ENCODE peak calls at places on chromosome 18, in four cellular contexts. X is fibroblast of lung, W is EL, I is Ammon's horn. E is an unnamed sample.

GRCh38 chr18:48902023-48902855 is 48.5 kb downstream of the SMAD7 start:
- DNase-seq in X (peak; percentile 89), W (peak; percentile 92), I (peak; percentile 66), E (peak; percentile 77)

GRCh38 chr18:78661316-78661715 is 318.3 kb upstream of the SALL3 start:
- DNase-seq in X (no peak), I (no peak), W (no peak), E (no peak)

GRCh38 chr18:65659912-65660311 is 90.9 kb upstream of the CDH7 start:
- DNase-seq in I (no peak), W (no peak), X (no peak), E (no peak)

GRCh38 chr18:45658756-45659155 is 43.5 kb downstream of the SLC14A2 start:
- DNase-seq in I (no peak), W (peak; percentile 22), X (peak; percentile 12), E (peak; percentile 14)

GRCh38 chr18:44967599-44967998 is 286.9 kb downstream of the SETBP1 start:
- DNase-seq in W (no peak), X (no peak), I (no peak), E (no peak)

GRCh38 chr18:24187049-24187448 is 48.2 kb downstream of the CABYR start:
- DNase-seq in X (no peak), I (no peak), W (no peak), E (no peak)

GRCh38 chr18:44625367-44625766 is 55.3 kb upstream of the SETBP1 start:
- DNase-seq in I (no peak), W (no peak), X (no peak), E (no peak)

GRCh38 chr18:44564922-44565321 is 115.8 kb upstream of the SETBP1 start:
- DNase-seq in I (peak; percentile 6), W (peak; percentile 63), X (peak; percentile 19), E (no peak)

GRCh38 chr18:49464718-49465598 is 4.5 kb upstream of the DYM start:
- DNase-seq in W (no peak), X (peak; percentile 43), I (no peak), E (no peak)

GRCh38 chr18:76494541-76495403 is at the start of gene ZNF516:
- DNase-seq in X (peak; percentile 52), I (no peak), W (peak; percentile 40), E (no peak)

GRCh38 chr18:24432618-24433017 is 6.1 kb downstream of the IMPACT start:
- DNase-seq in W (no peak), X (no peak), I (no peak), E (no peak)

GRCh38 chr18:67599277-67599676 is 82.8 kb upstream of the DSEL start:
- DNase-seq in X (peak; percentile 56), I (no peak), W (peak; percentile 75), E (no peak)

GRCh38 chr18:32315881-32316280 is 126.0 kb downstream of the MEP1B start:
- DNase-seq in W (no peak), I (no peak), X (peak; percentile 26), E (no peak)

GRCh38 chr18:78641689-78642231 is 337.9 kb upstream of the SALL3 start:
- DNase-seq in X (no peak), I (no peak), W (no peak), E (no peak)

GRCh38 chr18:59742325-59743111 is 45.3 kb upstream of the CCBE1 start:
- DNase-seq in I (no peak), W (peak; percentile 79), X (peak; percentile 45), E (no peak)

GRCh38 chr18:43571078-43571689 is 293.9 kb upstream of the SYT4 start:
- DNase-seq in I (peak; percentile 67), X (peak; percentile 67), W (peak; percentile 43), E (peak; percentile 23)

GRCh38 chr18:33605250-33605649 is 27.2 kb downstream of the ASXL3 start:
- DNase-seq in W (no peak), I (no peak), X (no peak), E (no peak)

GRCh38 chr18:58163004-58163590 is 119.1 kb downstream of the NEDD4L start:
- DNase-seq in X (no peak), W (no peak), I (no peak), E (no peak)

GRCh38 chr18:79571221-79572092 is 108.1 kb upstream of the CTDP1 start:
- DNase-seq in I (no peak), X (no peak), W (no peak), E (no peak)

GRCh38 chr18:48053881-48054586 is 123.6 kb upstream of the SMAD2 start:
- DNase-seq in X (no peak), W (no peak), I (no peak), E (no peak)